ENCODE peak calls at places on chromosomes 2 and 18, in nine cellular contexts. S is mesenchymal stem cell, O is mammary epithelial cell, G is neural progenitor cell, P is H1, F is H9, X is GM23248, V is HCT116, K is astrocyte. Z is an unnamed sample.

GRCh38 chr2:178275600-178275999 is 81.3 kb downstream of the OSBPL6 start:
- DNase-seq in X (no peak), F (no peak), S (no peak), K (no peak), V (no peak), G (no peak), P (no peak), O (no peak), Z (no peak)

GRCh38 chr2:3667151-3667631 is 9.2 kb downstream of the ALLC start:
- DNase-seq in V (no peak), S (no peak), G (no peak), O (peak; percentile 54), K (no peak), X (no peak), P (no peak), F (no peak), Z (no peak)

GRCh38 chr2:239962890-239963591 is 62.1 kb downstream of the NDUFA10 start:
- DNase-seq in X (no peak), P (no peak), F (no peak), S (no peak), V (no peak), G (no peak), K (no peak), O (no peak), Z (no peak)

GRCh38 chr2:74876081-74876886 is 42.4 kb downstream of the HK2 start:
- DNase-seq in S (peak; percentile 71), X (peak; percentile 85), K (no peak), F (peak; percentile 46), O (no peak), G (peak; percentile 66), P (no peak), V (no peak), Z (peak; percentile 82)

GRCh38 chr2:17753803-17754663 is at the start of the genes GEN1 and SMC6:
- DNase-seq in K (peak; percentile 73), F (peak; percentile 90), O (peak; percentile 89), V (peak; percentile 81), S (peak; percentile 91), P (peak; percentile 79), X (peak; percentile 94), G (peak; percentile 96), Z (peak; percentile 86)

GRCh38 chr2:60880633-60880987 is 764 bp upstream of the REL start:
- DNase-seq in S (no peak), O (no peak), G (no peak), V (no peak), X (peak; percentile 60), K (peak; percentile 19), F (no peak), P (no peak), Z (peak; percentile 28)

GRCh38 chr2:190466819-190467444 is 58.8 kb downstream of the MFSD6 start:
- DNase-seq in G (peak; percentile 39), K (no peak), O (peak; percentile 24), V (no peak), P (no peak), F (no peak), S (no peak), X (peak; percentile 30), Z (peak; percentile 7)

GRCh38 chr2:19132967-19133366 is 225.5 kb downstream of the OSR1 start:
- DNase-seq in P (no peak), O (no peak), F (no peak), G (no peak), K (no peak), S (no peak), X (no peak), V (no peak), Z (no peak)

GRCh38 chr2:29629495-29629894 is 291.9 kb downstream of the ALK start:
- DNase-seq in S (no peak), V (no peak), G (no peak), O (peak; percentile 12), K (no peak), F (no peak), X (peak; percentile 27), P (no peak), Z (peak; percentile 16)

GRCh38 chr2:217338306-217338916 is 478.5 kb upstream of the TNP1 start:
- DNase-seq in X (peak; percentile 92), V (no peak), S (peak; percentile 82), O (peak; percentile 31), F (no peak), K (peak; percentile 93), P (no peak), G (no peak), Z (peak; percentile 38)

GRCh38 chr2:158142568-158143332 is 41.1 kb downstream of the UPP2 start:
- DNase-seq in P (no peak), F (no peak), X (no peak), S (peak; percentile 19), O (no peak), V (no peak), G (no peak), K (peak; percentile 40), Z (no peak)

GRCh38 chr2:200432296-200432695 is 77.6 kb downstream of the KCTD18 start:
- DNase-seq in S (no peak), X (peak; percentile 68), V (no peak), P (no peak), K (no peak), F (no peak), O (peak; percentile 23), G (no peak), Z (no peak)

GRCh38 chr2:136117391-136117841 is 533 bp downstream of the CXCR4 start:
- DNase-seq in F (peak; percentile 47), X (peak; percentile 46), K (peak; percentile 36), G (peak; percentile 82), S (peak; percentile 34), P (no peak), O (peak; percentile 14), V (no peak), Z (peak; percentile 12)

GRCh38 chr18:75100832-75101630 is 107.9 kb downstream of the PTGR3 start:
- DNase-seq in O (no peak), V (no peak), S (no peak), P (no peak), G (no peak), K (no peak), F (no peak), X (no peak), Z (no peak)

GRCh38 chr18:75101916-75102315 is 107.0 kb downstream of the PTGR3 start:
- DNase-seq in P (no peak), G (no peak), F (no peak), X (no peak), S (no peak), K (no peak), O (no peak), V (no peak), Z (no peak)

DNA sequence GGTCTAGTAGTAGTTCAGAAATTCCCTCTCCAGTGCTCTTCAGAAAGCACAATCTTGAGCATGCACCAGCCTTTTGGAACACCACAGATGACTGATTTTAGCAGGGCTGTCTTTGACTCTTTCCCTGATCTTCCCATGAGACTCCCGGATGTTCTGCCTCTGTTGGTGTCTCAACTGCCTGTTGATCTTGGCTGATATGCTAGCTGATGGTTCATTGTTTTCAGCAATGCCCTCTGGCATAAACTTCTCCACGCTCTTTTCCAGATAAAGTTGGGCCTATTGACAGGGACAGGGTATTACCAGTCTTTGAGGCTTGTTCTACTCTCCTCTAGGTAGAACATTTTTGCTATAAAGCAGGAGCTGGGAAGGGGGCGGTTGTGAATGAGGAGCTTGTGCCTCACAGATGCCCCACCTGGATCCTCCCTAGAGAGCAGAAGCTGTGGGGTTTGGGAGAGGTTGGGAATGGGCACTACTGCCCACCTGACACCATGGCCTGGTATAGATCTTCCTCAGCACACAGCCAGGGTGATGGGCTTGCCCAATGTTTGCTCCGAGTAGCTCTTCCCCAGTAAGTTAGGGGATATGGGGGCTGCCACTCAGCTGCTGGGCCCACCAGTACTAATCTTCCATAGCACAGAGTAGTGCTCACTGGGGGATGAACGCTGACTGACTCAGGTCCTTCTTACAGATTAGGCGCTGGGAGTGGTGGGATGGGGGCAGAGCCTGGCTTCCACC is 111.3 kb downstream of the PTGR3 start:
- DNase-seq in P (no peak), O (no peak), F (no peak), V (no peak), S (no peak), G (no peak), K (no peak), X (no peak), Z (no peak)
- H2AFZ ChIP-seq in P (no peak overlapping the region), O (no peak overlapping the region), F (no peak overlapping the region), V (no peak overlapping the region), S (no peak overlapping the region), G (no peak overlapping the region), K (no peak overlapping the region), X (no peak overlapping the region), Z (no peak overlapping the region)

GRCh38 chr2:109324859-109325258 is 195.9 kb downstream of the SH3RF3 start:
- DNase-seq in K (peak; percentile 96), O (peak; percentile 65), G (no peak), P (no peak), S (peak; percentile 96), V (no peak), F (no peak), X (peak; percentile 98), Z (peak; percentile 84)

GRCh38 chr2:109325570-109325969 is 196.6 kb downstream of the SH3RF3 start:
- DNase-seq in X (no peak), P (no peak), F (no peak), K (no peak), S (no peak), V (no peak), G (no peak), O (no peak), Z (no peak)

GRCh38 chr2:109322646-109323045 is 193.6 kb downstream of the SH3RF3 start:
- DNase-seq in V (no peak), G (no peak), F (no peak), K (no peak), P (no peak), S (peak; percentile 38), O (no peak), X (no peak), Z (no peak)

GRCh38 chr2:109330056-109330455 is 201.1 kb downstream of the SH3RF3 start:
- DNase-seq in K (peak; percentile 82), S (peak; percentile 52), G (no peak), X (peak; percentile 50), V (no peak), F (no peak), O (no peak), P (no peak), Z (peak; percentile 58)

DNA sequence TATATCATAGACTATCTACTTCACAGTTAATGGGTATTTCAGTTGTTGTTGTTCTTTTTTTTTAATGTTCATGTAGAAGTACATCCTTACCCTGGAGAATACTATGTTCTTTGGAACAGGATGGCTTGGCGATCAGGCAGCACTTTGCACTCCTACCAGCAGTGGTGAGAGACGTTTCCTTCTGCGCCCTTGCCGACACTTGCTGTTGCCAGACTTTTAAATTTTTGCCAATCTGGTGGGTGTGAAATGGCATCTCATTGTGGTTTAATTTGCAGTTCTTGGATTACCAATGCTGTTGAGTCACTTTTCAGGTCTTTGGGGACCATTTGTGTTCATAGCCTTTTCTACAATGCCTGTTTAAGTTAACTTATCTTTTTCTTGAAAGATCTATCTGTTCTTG is 197.3 kb downstream of the SH3RF3 start:
- DNase-seq in V (no peak), K (no peak), X (no peak), P (no peak), G (no peak), O (no peak), F (no peak), S (no peak), Z (no peak)
- H3K4me1 ChIP-seq in V (no peaks in the 10 kb centered on the region), K (peaks cover 39% of the 10 kb centered on the region), X (peaks cover 56% of the 10 kb centered on the region), P (no peaks in the 10 kb centered on the region), G (no peaks in the 10 kb centered on the region), O (peaks cover 34% of the 10 kb centered on the region), F (no peaks in the 10 kb centered on the region), S (peaks cover 23% of the 10 kb centered on the region), Z (peaks cover 70% of the 10 kb centered on the region)

GRCh38 chr2:42957109-42958035 is 165.0 kb upstream of the HAAO start:
- DNase-seq in F (no peak), O (peak; percentile 59), P (no peak), V (no peak), G (no peak), K (peak; percentile 48), S (no peak), X (no peak), Z (peak; percentile 14)
- H3K4me2 ChIP-seq in F (no peak overlapping the region), O (no peak overlapping the region), P (no peak overlapping the region), V (no peak overlapping the region), G (no peak overlapping the region), K (no peak overlapping the region), S (no peak overlapping the region), X (no peak overlapping the region), Z (no peak overlapping the region)

GRCh38 chr2:222707689-222708273 is 36.3 kb downstream of the MOGAT1 start:
- DNase-seq in G (no peak), K (peak; percentile 90), O (peak; percentile 68), X (peak; percentile 68), F (no peak), S (peak; percentile 75), P (no peak), V (no peak), Z (peak; percentile 46)
- H2AFZ ChIP-seq in G (no peak overlapping the region), K (peak overlapping the region; percentile 2), O (peak overlapping the region; percentile 52), X (peak overlapping the region; percentile 38), F (no peak overlapping the region), S (no peak overlapping the region), P (no peak overlapping the region), V (peak overlapping the region; percentile 73), Z (peak overlapping the region; percentile 9)